ENCODE peak calls at places on chromosome 3, in seven cellular contexts. C is iPS DF 6.9; B is mucosa of descending colon; A is effector memory CD4-positive, alpha-beta T cell; K is GM06990; O is uterus; S is mammary epithelial cell. T is an unnamed sample.

GRCh38 chr3:103866113-103866512 is 1431.3 kb downstream of the ZPLD1 start:
- DNase-seq in K (no peak), S (no peak), A (no peak), O (no peak), B (no peak), C (no peak), T (no peak)

GRCh38 chr3:156941311-156941710 is 115.2 kb downstream of the LEKR1 start:
- DNase-seq in O (no peak), C (no peak), A (no peak), S (no peak), B (no peak), K (no peak), T (no peak)

GRCh38 chr3:31392568-31392967 is 140.2 kb upstream of the STT3B start:
- DNase-seq in K (peak; percentile 17), B (no peak), O (no peak), A (no peak), C (no peak), S (no peak), T (no peak)

GRCh38 chr3:52670621-52671521 is 14.8 kb downstream of the PBRM1 start:
- DNase-seq in O (no peak), A (peak; percentile 21), C (no peak), S (peak; percentile 100), B (no peak), K (peak; percentile 62), T (peak; percentile 75)

GRCh38 chr3:46276497-46277099 is 34.3 kb downstream of the CCR3 start:
- DNase-seq in O (peak; percentile 19), A (peak; percentile 62), S (peak; percentile 54), K (peak; percentile 56), B (peak; percentile 85), C (peak; percentile 25), T (no peak)

GRCh38 chr3:181006541-181006940 is 17.0 kb upstream of the DNAJC19 start:
- DNase-seq in A (no peak), S (no peak), B (no peak), K (no peak), O (no peak), C (no peak), T (no peak)

GRCh38 chr3:31041161-31041978 is 146.9 kb upstream of the GADL1 start:
- DNase-seq in O (no peak), S (peak; percentile 90), K (no peak), C (peak; percentile 33), B (no peak), A (no peak), T (peak; percentile 60)

GRCh38 chr3:133488785-133489367 is 84.6 kb upstream of the CDV3 start:
- DNase-seq in S (peak; percentile 58), B (no peak), C (no peak), K (no peak), A (no peak), O (no peak), T (no peak)

GRCh38 chr3:123122525-123123315 is 55.9 kb downstream of the PDIA5 start:
- DNase-seq in A (no peak), B (no peak), K (no peak), S (peak; percentile 57), O (no peak), C (no peak), T (no peak)

GRCh38 chr3:7469866-7470265 is 609.0 kb downstream of the GRM7 start:
- DNase-seq in B (no peak), C (no peak), K (no peak), S (no peak), A (no peak), O (no peak), T (no peak)

GRCh38 chr3:141125351-141125750 is 74.2 kb downstream of the SPSB4 start:
- DNase-seq in K (no peak), O (no peak), B (no peak), A (no peak), C (no peak), S (no peak), T (no peak)

GRCh38 chr3:7506606-7507180 is 645.8 kb downstream of the GRM7 start:
- DNase-seq in C (no peak), S (peak; percentile 15), O (no peak), K (no peak), B (no peak), A (no peak), T (no peak)

GRCh38 chr3:134944429-134944828 is 149.4 kb downstream of the EPHB1 start:
- DNase-seq in O (no peak), B (no peak), K (no peak), A (no peak), S (no peak), C (no peak), T (no peak)

GRCh38 chr3:128547368-128547987 is 54.5 kb upstream of the GATA2 start:
- DNase-seq in O (no peak), K (no peak), B (no peak), A (no peak), S (peak; percentile 55), C (no peak), T (no peak)

GRCh38 chr3:164879201-164879600 is 199.1 kb downstream of the SI start:
- DNase-seq in S (no peak), A (no peak), B (no peak), K (no peak), O (no peak), C (no peak), T (no peak)

GRCh38 chr3:120699333-120699732 is 17.3 kb upstream of the HGD start:
- DNase-seq in A (no peak), O (no peak), B (no peak), C (no peak), K (no peak), S (no peak), T (no peak)

GRCh38 chr3:141777957-141778813 is 15.0 kb downstream of the GRK7 start:
- DNase-seq in K (no peak), C (no peak), A (no peak), O (no peak), S (no peak), B (no peak), T (no peak)

GRCh38 chr3:139127101-139127500 is 82.4 kb upstream of the PRR23C start:
- DNase-seq in B (no peak), O (no peak), S (peak; percentile 90), K (no peak), A (no peak), C (no peak), T (no peak)

GRCh38 chr3:159814161-159814560 is 174.5 kb upstream of the IL12A start:
- DNase-seq in B (peak; percentile 59), A (no peak), C (no peak), S (peak; percentile 89), K (no peak), O (no peak), T (peak; percentile 61)

GRCh38 chr3:20054549-20054987 is 14.3 kb downstream of the KAT2B start:
- DNase-seq in S (peak; percentile 99), K (no peak), O (peak; percentile 60), C (no peak), B (no peak), A (peak; percentile 58), T (peak; percentile 90)

GRCh38 chr3:30664449-30664848 is 58.0 kb downstream of the TGFBR2 start:
- DNase-seq in C (no peak), O (no peak), S (no peak), A (no peak), K (no peak), B (no peak), T (no peak)

DNA sequence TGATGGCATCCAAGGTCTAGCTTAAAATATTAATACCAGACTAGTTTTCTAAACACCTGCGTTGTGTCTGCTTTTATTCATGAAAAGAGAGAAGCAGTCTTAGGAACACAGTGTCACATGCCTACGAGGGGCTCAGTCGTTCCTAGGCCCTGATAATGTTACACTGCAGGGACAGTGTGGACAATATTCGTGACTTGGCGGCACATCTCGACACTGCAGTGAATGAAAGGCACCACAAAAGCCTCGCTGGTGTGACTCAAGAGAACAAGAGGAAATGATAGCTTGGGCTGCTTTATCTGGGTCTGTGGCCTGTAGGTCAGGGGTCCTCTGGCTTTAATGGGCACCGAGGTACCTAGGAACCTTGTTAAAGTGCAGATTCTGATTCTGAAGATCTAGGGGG is 226.7 kb downstream of the PDZRN3 start:
- DNase-seq in C (no peak), O (no peak), B (no peak), K (no peak), A (no peak), S (no peak), T (no peak)
- H3K36me3 ChIP-seq in C (no peaks in the 10 kb centered on the region), O (no peaks in the 10 kb centered on the region), B (no peaks in the 10 kb centered on the region), K (no peaks in the 10 kb centered on the region), A (no peaks in the 10 kb centered on the region), S (no peaks in the 10 kb centered on the region), T (no peaks in the 10 kb centered on the region)

DNA sequence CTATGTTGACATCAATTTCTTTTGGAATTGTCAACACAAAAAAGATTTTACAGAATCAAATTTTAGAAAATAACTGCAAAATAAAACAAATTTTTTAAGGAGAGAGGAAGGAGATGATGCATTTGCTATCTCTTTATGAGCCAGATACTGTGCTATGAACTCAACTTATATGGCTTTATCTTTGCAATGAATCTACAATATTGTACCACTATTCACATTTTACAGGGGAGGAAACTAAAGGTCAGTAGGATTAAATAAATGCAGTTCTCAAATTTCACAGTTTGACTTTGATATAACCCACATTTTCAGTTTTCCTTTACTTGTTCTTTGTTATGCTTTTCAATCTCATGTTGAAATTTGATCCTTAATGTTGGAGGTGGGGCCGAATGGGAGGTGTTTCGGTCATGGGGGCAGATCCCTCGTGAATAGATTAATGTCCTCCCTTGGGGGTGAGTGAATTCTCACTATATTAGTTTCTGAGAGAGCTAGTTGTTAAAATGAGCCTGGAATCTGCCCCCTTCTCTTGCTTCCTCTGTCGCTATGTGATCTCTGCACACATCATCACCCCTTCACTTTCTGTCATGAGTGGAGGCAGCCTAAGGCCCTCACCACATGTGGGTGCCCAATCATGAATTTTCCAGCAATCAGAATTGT is 44.6 kb downstream of the CD200 start:
- DNase-seq in B (no peak), S (no peak), K (no peak), A (no peak), O (no peak), C (no peak), T (no peak)
- H3K36me3 ChIP-seq in B (no peaks in the 10 kb centered on the region), S (no peaks in the 10 kb centered on the region), K (no peaks in the 10 kb centered on the region), A (no peaks in the 10 kb centered on the region), O (no peaks in the 10 kb centered on the region), C (no peaks in the 10 kb centered on the region), T (no peaks in the 10 kb centered on the region)

GRCh38 chr3:58101499-58102370 is 93.5 kb downstream of the FLNB start:
- DNase-seq in C (no peak), K (no peak), O (no peak), S (no peak), B (no peak), A (no peak), T (no peak)
- H3K36me3 ChIP-seq in C (peaks cover 22% of the 10 kb centered on the region), K (no peaks in the 10 kb centered on the region), O (no peaks in the 10 kb centered on the region), S (peaks cover 70% of the 10 kb centered on the region), B (peaks cover 13% of the 10 kb centered on the region), A (peaks cover 14% of the 10 kb centered on the region), T (peaks cover 97% of the 10 kb centered on the region)

GRCh38 chr3:47409688-47410416 is 29.0 kb downstream of the PTPN23 start:
- DNase-seq in O (no peak), B (no peak), C (no peak), A (no peak), K (no peak), S (no peak), T (no peak)

GRCh38 chr3:47410801-47411646 is 30.2 kb downstream of the PTPN23 start:
- DNase-seq in S (no peak), B (no peak), C (no peak), A (no peak), O (no peak), K (no peak), T (peak; percentile 61)

GRCh38 chr3:47409284-47409683 is 28.5 kb downstream of the PTPN23 start:
- DNase-seq in O (no peak), K (no peak), C (no peak), A (no peak), B (no peak), S (no peak), T (peak; percentile 63)

GRCh38 chr3:47411696-47412452 is 31.1 kb downstream of the PTPN23 start:
- DNase-seq in K (no peak), C (no peak), O (no peak), B (no peak), S (no peak), A (no peak), T (no peak)

GRCh38 chr3:47410417-47410720 is 29.5 kb downstream of the PTPN23 start:
- DNase-seq in A (no peak), K (no peak), O (no peak), C (no peak), S (no peak), B (no peak), T (no peak)
- H3K36me3 ChIP-seq in A (peaks cover 95% of the 10 kb centered on the region), K (peaks cover 54% of the 10 kb centered on the region), O (no peaks in the 10 kb centered on the region), C (peaks cover 63% of the 10 kb centered on the region), S (peaks cover 7% of the 10 kb centered on the region), B (peaks cover 19% of the 10 kb centered on the region), T (peaks cover 52% of the 10 kb centered on the region)

T was measured in RWPE2.